ENCODE peak calls at places on chromosome 20, in seven cellular contexts. One of them, this sample, is unnamed. For H3K4me1, the result is how much of the 10 kb centered on the place peaks cover.

GRCh38 chr20:2206957-2207769 is 88.6 kb upstream of the TGM3 start:
- DNase-seq in psoas muscle: peak
- DNase-seq in stomach: peak
- DNase-seq in H9: peak
- DNase-seq in right lobe of liver: peak
- DNase-seq in CD8-positive, alpha-beta memory T cell: peak
- DNase-seq in IMR-90: peak
- DNase-seq in this sample: peak

GRCh38 chr20:47389867-47390347 is 33.4 kb upstream of the ZMYND8 start:
- DNase-seq in psoas muscle: no peak
- DNase-seq in stomach: no peak
- DNase-seq in H9: no peak
- DNase-seq in right lobe of liver: no peak
- DNase-seq in CD8-positive, alpha-beta memory T cell: no peak
- DNase-seq in IMR-90: peak
- DNase-seq in this sample: no peak

GRCh38 chr20:56383334-56383733 is 8.7 kb downstream of the AURKA start:
- DNase-seq in psoas muscle: no peak
- DNase-seq in stomach: no peak
- DNase-seq in H9: no peak
- DNase-seq in right lobe of liver: no peak
- DNase-seq in CD8-positive, alpha-beta memory T cell: no peak
- DNase-seq in IMR-90: no peak
- DNase-seq in this sample: no peak

GRCh38 chr20:47713941-47714450 is 71.3 kb downstream of the SULF2 start:
- DNase-seq in psoas muscle: peak
- DNase-seq in stomach: no peak
- DNase-seq in H9: no peak
- DNase-seq in right lobe of liver: peak
- DNase-seq in CD8-positive, alpha-beta memory T cell: no peak
- DNase-seq in IMR-90: peak
- DNase-seq in this sample: no peak

GRCh38 chr20:39967806-39968205 is 721.2 kb downstream of the MAFB start:
- DNase-seq in psoas muscle: no peak
- DNase-seq in stomach: no peak
- DNase-seq in H9: no peak
- DNase-seq in right lobe of liver: no peak
- DNase-seq in CD8-positive, alpha-beta memory T cell: no peak
- DNase-seq in IMR-90: no peak
- DNase-seq in this sample: no peak

GRCh38 chr20:56515657-56516381 is 8.7 kb upstream of the FAM209A start:
- DNase-seq in psoas muscle: no peak
- DNase-seq in stomach: no peak
- DNase-seq in H9: no peak
- DNase-seq in right lobe of liver: no peak
- DNase-seq in CD8-positive, alpha-beta memory T cell: no peak
- DNase-seq in IMR-90: peak
- DNase-seq in this sample: no peak

GRCh38 chr20:58004900-58005299 is 223.6 kb downstream of the ANKRD60 start:
- DNase-seq in psoas muscle: no peak
- DNase-seq in stomach: no peak
- DNase-seq in H9: no peak
- DNase-seq in right lobe of liver: no peak
- DNase-seq in CD8-positive, alpha-beta memory T cell: no peak
- DNase-seq in IMR-90: no peak
- DNase-seq in this sample: no peak

GRCh38 chr20:24870876-24871275 is 78.2 kb upstream of the CST7 start:
- DNase-seq in psoas muscle: no peak
- DNase-seq in stomach: no peak
- DNase-seq in H9: no peak
- DNase-seq in right lobe of liver: no peak
- DNase-seq in CD8-positive, alpha-beta memory T cell: no peak
- DNase-seq in IMR-90: no peak
- DNase-seq in this sample: no peak

GRCh38 chr20:24048014-24048611 is 59.5 kb upstream of the GGTLC1 start:
- DNase-seq in psoas muscle: no peak
- DNase-seq in stomach: no peak
- DNase-seq in H9: no peak
- DNase-seq in right lobe of liver: no peak
- DNase-seq in CD8-positive, alpha-beta memory T cell: no peak
- DNase-seq in IMR-90: no peak
- DNase-seq in this sample: no peak

GRCh38 chr20:51906694-51907093 is 104.4 kb upstream of the SALL4 start:
- DNase-seq in psoas muscle: no peak
- DNase-seq in stomach: no peak
- DNase-seq in H9: no peak
- DNase-seq in right lobe of liver: no peak
- DNase-seq in CD8-positive, alpha-beta memory T cell: no peak
- DNase-seq in IMR-90: no peak
- DNase-seq in this sample: no peak

GRCh38 chr20:3818155-3819151 is 1.9 kb upstream of the AP5S1 start:
- DNase-seq in psoas muscle: peak
- DNase-seq in stomach: peak
- DNase-seq in H9: peak
- DNase-seq in right lobe of liver: peak
- DNase-seq in CD8-positive, alpha-beta memory T cell: no peak
- DNase-seq in IMR-90: peak
- DNase-seq in this sample: peak

GRCh38 chr20:14219801-14220461 is 117.5 kb downstream of the FLRT3 start:
- DNase-seq in psoas muscle: no peak
- DNase-seq in stomach: no peak
- DNase-seq in H9: peak
- DNase-seq in right lobe of liver: no peak
- DNase-seq in CD8-positive, alpha-beta memory T cell: no peak
- DNase-seq in IMR-90: no peak
- DNase-seq in this sample: no peak

GRCh38 chr20:10672579-10673127 is 1.1 kb downstream of the JAG1 start:
- DNase-seq in psoas muscle: peak
- DNase-seq in stomach: peak
- DNase-seq in H9: no peak
- DNase-seq in right lobe of liver: peak
- DNase-seq in CD8-positive, alpha-beta memory T cell: no peak
- DNase-seq in IMR-90: peak
- DNase-seq in this sample: peak

GRCh38 chr20:3382836-3383235 is 24.6 kb downstream of the DNAAF9 start:
- DNase-seq in psoas muscle: no peak
- DNase-seq in stomach: no peak
- DNase-seq in H9: no peak
- DNase-seq in right lobe of liver: no peak
- DNase-seq in CD8-positive, alpha-beta memory T cell: no peak
- DNase-seq in IMR-90: no peak
- DNase-seq in this sample: no peak

GRCh38 chr20:63292292-63292701 is 689 bp upstream of the COL20A1 start:
- DNase-seq in psoas muscle: no peak
- DNase-seq in stomach: no peak
- DNase-seq in H9: no peak
- DNase-seq in right lobe of liver: no peak
- DNase-seq in CD8-positive, alpha-beta memory T cell: no peak
- DNase-seq in IMR-90: no peak
- DNase-seq in this sample: no peak
- H3K4me1 ChIP-seq in psoas muscle: under half
- H3K4me1 ChIP-seq in stomach: under half
- H3K4me1 ChIP-seq in H9: under half
- H3K4me1 ChIP-seq in right lobe of liver: under half
- H3K4me1 ChIP-seq in CD8-positive, alpha-beta memory T cell: under half
- H3K4me1 ChIP-seq in IMR-90: under half
- H3K4me1 ChIP-seq in this sample: under half

DNA sequence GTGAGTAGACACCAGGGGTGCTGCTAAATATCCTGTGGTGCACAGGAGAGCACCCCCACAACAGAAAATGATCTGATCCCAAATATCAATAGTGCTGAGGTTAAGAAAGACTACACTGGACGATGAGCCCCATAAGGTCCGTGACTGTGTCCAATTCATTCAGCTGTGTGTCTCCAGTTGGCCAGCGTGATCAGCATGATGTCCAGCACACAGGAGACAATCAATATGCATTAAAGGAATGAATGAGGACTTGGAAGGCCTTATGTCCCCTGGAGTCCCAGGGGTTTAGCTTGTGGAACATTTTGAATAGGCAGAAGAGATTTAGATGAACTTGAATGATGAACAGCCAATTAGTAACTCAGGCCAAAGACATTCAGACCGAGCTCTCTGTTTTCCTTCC is 6.3 kb downstream of the PPP1R16B start:
- DNase-seq in psoas muscle: no peak
- DNase-seq in stomach: no peak
- DNase-seq in H9: no peak
- DNase-seq in right lobe of liver: no peak
- DNase-seq in CD8-positive, alpha-beta memory T cell: no peak
- DNase-seq in IMR-90: no peak
- DNase-seq in this sample: no peak
- H3K4me1 ChIP-seq in psoas muscle: under half
- H3K4me1 ChIP-seq in stomach: under half
- H3K4me1 ChIP-seq in H9: under half
- H3K4me1 ChIP-seq in right lobe of liver: under half
- H3K4me1 ChIP-seq in CD8-positive, alpha-beta memory T cell: half or more
- H3K4me1 ChIP-seq in IMR-90: under half
- H3K4me1 ChIP-seq in this sample: under half

GRCh38 chr20:62918830-62919229 is 7.5 kb downstream of the DIDO1 start:
- DNase-seq in psoas muscle: no peak
- DNase-seq in stomach: no peak
- DNase-seq in H9: no peak
- DNase-seq in right lobe of liver: no peak
- DNase-seq in CD8-positive, alpha-beta memory T cell: peak
- DNase-seq in IMR-90: no peak
- DNase-seq in this sample: no peak

GRCh38 chr20:62918137-62918536 is 8.2 kb downstream of the DIDO1 start:
- DNase-seq in psoas muscle: no peak
- DNase-seq in stomach: no peak
- DNase-seq in H9: no peak
- DNase-seq in right lobe of liver: no peak
- DNase-seq in CD8-positive, alpha-beta memory T cell: peak
- DNase-seq in IMR-90: no peak
- DNase-seq in this sample: no peak

GRCh38 chr20:62920039-62920645 is 6.2 kb downstream of the DIDO1 start:
- DNase-seq in psoas muscle: no peak
- DNase-seq in stomach: no peak
- DNase-seq in H9: no peak
- DNase-seq in right lobe of liver: no peak
- DNase-seq in CD8-positive, alpha-beta memory T cell: no peak
- DNase-seq in IMR-90: no peak
- DNase-seq in this sample: peak

GRCh38 chr20:62916703-62917476 is 9.4 kb downstream of the DIDO1 start:
- DNase-seq in psoas muscle: no peak
- DNase-seq in stomach: no peak
- DNase-seq in H9: no peak
- DNase-seq in right lobe of liver: peak
- DNase-seq in CD8-positive, alpha-beta memory T cell: no peak
- DNase-seq in IMR-90: no peak
- DNase-seq in this sample: no peak

GRCh38 chr20:62917720-62918119 is 8.6 kb downstream of the DIDO1 start:
- DNase-seq in psoas muscle: no peak
- DNase-seq in stomach: no peak
- DNase-seq in H9: no peak
- DNase-seq in right lobe of liver: no peak
- DNase-seq in CD8-positive, alpha-beta memory T cell: no peak
- DNase-seq in IMR-90: no peak
- DNase-seq in this sample: no peak
- H3K4me1 ChIP-seq in psoas muscle: half or more
- H3K4me1 ChIP-seq in stomach: half or more
- H3K4me1 ChIP-seq in H9: under half
- H3K4me1 ChIP-seq in right lobe of liver: under half
- H3K4me1 ChIP-seq in CD8-positive, alpha-beta memory T cell: half or more
- H3K4me1 ChIP-seq in IMR-90: under half
- H3K4me1 ChIP-seq in this sample: under half

DNA sequence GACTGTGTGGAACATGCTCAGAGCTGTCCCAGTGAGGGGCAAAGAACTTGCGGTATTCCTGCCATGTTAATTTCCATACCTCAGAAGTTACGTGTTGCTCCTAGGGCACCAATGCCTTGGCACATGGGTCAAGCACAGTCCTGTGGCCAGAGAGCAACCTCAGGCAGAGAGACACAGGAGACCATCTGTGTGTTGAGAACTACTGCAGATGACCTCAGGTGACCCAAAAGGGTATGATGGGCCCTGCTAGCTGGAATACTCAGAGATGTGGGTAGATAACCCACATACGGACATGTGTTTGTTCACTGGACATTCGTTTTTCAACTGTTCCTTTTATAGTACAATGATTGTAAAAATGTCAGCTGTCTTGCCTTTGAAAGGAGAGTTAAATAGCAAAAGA is 71.5 kb upstream of the BMP2 start:
- DNase-seq in psoas muscle: no peak
- DNase-seq in stomach: no peak
- DNase-seq in H9: no peak
- DNase-seq in right lobe of liver: no peak
- DNase-seq in CD8-positive, alpha-beta memory T cell: no peak
- DNase-seq in IMR-90: no peak
- DNase-seq in this sample: no peak
- H3K4me1 ChIP-seq in psoas muscle: under half
- H3K4me1 ChIP-seq in stomach: under half
- H3K4me1 ChIP-seq in H9: under half
- H3K4me1 ChIP-seq in right lobe of liver: under half
- H3K4me1 ChIP-seq in CD8-positive, alpha-beta memory T cell: under half
- H3K4me1 ChIP-seq in IMR-90: under half
- H3K4me1 ChIP-seq in this sample: under half

DNA sequence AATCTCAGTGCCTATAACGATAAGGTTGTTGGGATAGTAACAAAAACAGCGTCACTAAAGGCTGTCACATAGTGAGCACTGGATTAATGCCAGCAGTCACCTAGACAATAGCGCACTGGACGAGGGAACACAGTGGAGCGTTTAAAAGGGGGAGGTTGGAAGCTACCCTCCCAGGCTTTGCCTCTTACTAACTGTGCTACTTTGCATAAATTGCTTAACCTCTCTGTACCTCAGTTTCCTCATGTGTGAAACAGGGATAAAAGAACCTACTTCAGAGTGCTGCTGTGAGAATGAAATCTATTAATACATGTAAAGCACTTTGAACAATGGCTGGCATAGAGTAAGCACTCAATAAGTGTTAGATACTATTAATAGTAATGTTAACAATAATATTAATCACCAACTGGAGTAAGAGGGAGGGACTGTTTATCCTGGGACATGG is 10.5 kb downstream of the BCL2L1 start:
- DNase-seq in psoas muscle: no peak
- DNase-seq in stomach: peak
- DNase-seq in H9: no peak
- DNase-seq in right lobe of liver: no peak
- DNase-seq in CD8-positive, alpha-beta memory T cell: no peak
- DNase-seq in IMR-90: no peak
- DNase-seq in this sample: peak
- H3K4me1 ChIP-seq in psoas muscle: half or more
- H3K4me1 ChIP-seq in stomach: half or more
- H3K4me1 ChIP-seq in H9: under half
- H3K4me1 ChIP-seq in right lobe of liver: under half
- H3K4me1 ChIP-seq in CD8-positive, alpha-beta memory T cell: half or more
- H3K4me1 ChIP-seq in IMR-90: under half
- H3K4me1 ChIP-seq in this sample: under half